ENCODE peak calls at places on chromosomes 5 and 9, in eight cellular contexts. O, G, A, E, L, F, C and P are unnamed samples.

GRCh38 chr5:139964266-139964993 is 78.7 kb downstream of the NRG2 start:
- DNase-seq in L (no peak), C (no peak), G (no peak), F (no peak), E (no peak), O (peak; percentile 80), A (no peak), P (no peak)

GRCh38 chr5:134567651-134568338 is 42.3 kb downstream of the JADE2 start:
- DNase-seq in F (peak; percentile 57), E (peak; percentile 52), L (peak; percentile 72), G (no peak), A (peak; percentile 71), C (peak; percentile 90), O (no peak), P (peak; percentile 70)

GRCh38 chr9:134871941-134872340 is 8.7 kb upstream of the FCN2 start:
- DNase-seq in E (peak; percentile 40), C (no peak), O (no peak), A (no peak), F (no peak), G (no peak), L (no peak), P (peak; percentile 43)

GRCh38 chr5:124634228-124634819 is 112.1 kb downstream of the ZNF608 start:
- DNase-seq in C (no peak), A (no peak), F (peak; percentile 46), E (no peak), L (no peak), O (no peak), G (no peak), P (no peak)

GRCh38 chr5:80798166-80798565 is 143.4 kb upstream of the DHFR start:
- DNase-seq in F (no peak), A (no peak), G (no peak), C (no peak), O (no peak), E (no peak), L (no peak), P (no peak)

GRCh38 chr5:135886136-135886535 is 9.5 kb downstream of the IL9 start:
- DNase-seq in A (no peak), O (no peak), F (no peak), C (no peak), E (no peak), L (no peak), G (no peak), P (no peak)

GRCh38 chr5:116766470-116766947 is 191.9 kb upstream of the SEMA6A start:
- DNase-seq in A (no peak), E (no peak), C (peak; percentile 72), L (peak; percentile 92), O (peak; percentile 73), G (no peak), F (no peak), P (no peak)

GRCh38 chr9:129320575-129321311 is 142.7 kb upstream of the IER5L start:
- DNase-seq in F (peak; percentile 88), C (peak; percentile 80), A (peak; percentile 86), O (peak; percentile 72), L (peak; percentile 93), G (peak; percentile 89), E (peak; percentile 82), P (peak; percentile 90)

GRCh38 chr5:109045710-109046109 is 298.0 kb downstream of the FER start:
- DNase-seq in L (peak; percentile 6), E (no peak), O (no peak), G (no peak), C (no peak), F (no peak), A (no peak), P (no peak)

GRCh38 chr5:1783214-1783551 is 16.5 kb downstream of the MRPL36 start:
- DNase-seq in G (no peak), F (no peak), A (peak; percentile 58), C (no peak), O (peak; percentile 86), L (no peak), E (no peak), P (peak; percentile 70)

GRCh38 chr9:69180670-69181069 is 6.6 kb downstream of the TJP2 start:
- DNase-seq in C (peak; percentile 80), A (no peak), O (peak; percentile 26), G (peak; percentile 74), F (peak; percentile 91), E (peak; percentile 53), L (peak; percentile 94), P (no peak)

GRCh38 chr5:113345261-113345940 is 89.4 kb downstream of the TSSK1B start:
- DNase-seq in O (no peak), E (no peak), C (no peak), A (no peak), G (no peak), F (no peak), L (peak; percentile 34), P (no peak)

GRCh38 chr9:111997831-111998230 is 101.2 kb downstream of the UGCG start:
- DNase-seq in C (no peak), G (no peak), E (no peak), L (no peak), A (no peak), F (no peak), O (no peak), P (no peak)

GRCh38 chr5:150329038-150329437 is 26.3 kb upstream of the ARSI start:
- DNase-seq in G (no peak), A (no peak), C (no peak), L (peak; percentile 29), F (no peak), O (no peak), E (no peak), P (no peak)

GRCh38 chr5:7396169-7397004 is 449 bp downstream of the ADCY2 start:
- DNase-seq in E (no peak), G (peak; percentile 27), A (no peak), F (peak; percentile 4), C (no peak), O (no peak), L (no peak), P (no peak)

GRCh38 chr5:14077501-14077900 is 65.6 kb upstream of the TRIO start:
- DNase-seq in C (no peak), G (no peak), E (no peak), F (no peak), L (no peak), A (no peak), O (no peak), P (no peak)

GRCh38 chr5:163503106-163504090 is 2.0 kb upstream of the MAT2B start:
- DNase-seq in G (peak; percentile 70), C (peak; percentile 79), O (peak; percentile 76), A (peak; percentile 75), E (peak; percentile 79), L (peak; percentile 90), F (peak; percentile 82), P (peak; percentile 79)

GRCh38 chr9:18820566-18821095 is 212.4 kb downstream of the SAXO1 start:
- DNase-seq in G (no peak), L (no peak), E (no peak), O (no peak), F (no peak), A (no peak), C (no peak), P (no peak)

GRCh38 chr5:60961685-60962084 is 16.7 kb downstream of the NDUFAF2 start:
- DNase-seq in G (no peak), A (no peak), C (no peak), F (peak; percentile 67), O (no peak), L (peak; percentile 47), E (no peak), P (no peak)

DNA sequence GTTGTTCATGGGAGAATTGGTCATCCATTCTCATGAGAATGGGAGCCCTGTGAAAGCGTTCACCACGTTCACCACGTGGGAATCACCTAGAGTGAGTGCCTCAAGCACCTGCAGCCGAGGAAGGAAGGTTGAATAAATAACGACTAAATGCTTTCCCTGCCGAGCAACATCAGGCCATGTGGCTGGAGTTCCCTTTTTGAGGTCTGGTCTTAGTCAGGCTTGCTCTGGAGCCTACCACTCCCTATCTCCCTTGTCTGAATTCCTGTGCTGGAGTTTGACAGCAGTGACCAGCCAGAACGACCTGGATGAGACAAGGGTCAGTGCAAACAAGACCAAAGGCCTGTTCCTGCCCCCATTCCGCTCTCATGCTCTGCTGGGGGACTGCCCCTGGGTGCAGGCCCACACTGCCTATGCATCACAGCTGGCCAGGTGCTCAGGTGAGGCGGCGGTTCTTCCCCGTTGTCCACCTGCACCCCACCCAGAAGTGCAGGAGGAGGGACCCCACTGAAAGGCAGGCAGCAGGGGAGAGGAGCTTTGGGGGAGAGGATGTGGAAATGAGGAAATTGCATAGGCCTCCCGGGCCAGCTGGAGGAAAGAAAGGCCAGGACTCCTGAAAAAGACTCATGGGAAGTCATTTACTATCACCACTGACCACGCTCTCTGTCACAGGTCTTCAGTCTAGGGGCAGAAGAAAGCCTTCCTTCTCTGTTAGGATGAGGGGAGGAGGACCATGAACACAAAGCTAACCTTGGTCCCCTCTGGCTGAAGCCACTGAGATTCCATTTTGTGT is 28.3 kb downstream of the KCNMB1 start:
- DNase-seq in O (no peak), A (no peak), G (no peak), F (no peak), L (no peak), C (no peak), E (peak; percentile 52), P (no peak)
- H3K4me3 ChIP-seq in O (no peak overlapping the region), A (no peak overlapping the region), G (no peak overlapping the region), F (no peak overlapping the region), L (no peak overlapping the region), C (no peak overlapping the region), E (no peak overlapping the region), P (no peak overlapping the region)

GRCh38 chr9:14269911-14270310 is 44.0 kb downstream of the NFIB start:
- DNase-seq in A (no peak), E (no peak), L (no peak), C (no peak), F (no peak), O (no peak), G (no peak), P (no peak)

GRCh38 chr9:14270358-14271077 is 43.4 kb downstream of the NFIB start:
- DNase-seq in F (peak; percentile 27), A (no peak), O (no peak), L (peak; percentile 54), C (no peak), G (peak; percentile 43), E (no peak), P (no peak)

GRCh38 chr9:14271078-14271673 is 42.8 kb downstream of the NFIB start:
- DNase-seq in O (no peak), F (peak; percentile 27), A (no peak), C (no peak), L (peak; percentile 87), E (no peak), G (peak; percentile 59), P (peak; percentile 72)

GRCh38 chr9:14275331-14275730 is 38.6 kb downstream of the NFIB start:
- DNase-seq in G (no peak), F (no peak), O (no peak), L (no peak), E (no peak), C (no peak), A (no peak), P (no peak)

GRCh38 chr9:14272924-14273528 is 40.9 kb downstream of the NFIB start:
- DNase-seq in C (no peak), G (no peak), A (no peak), E (no peak), L (no peak), F (no peak), O (no peak), P (no peak)
- H3K4me3 ChIP-seq in C (no peak overlapping the region), G (no peak overlapping the region), A (no peak overlapping the region), E (no peak overlapping the region), L (no peak overlapping the region), F (no peak overlapping the region), O (no peak overlapping the region), P (peak overlapping the region; percentile 3)

GRCh38 chr9:35962126-35962906 is 4.4 kb upstream of the OR2S2 start:
- DNase-seq in C (peak; percentile 54), G (peak; percentile 22), A (no peak), O (no peak), E (no peak), F (peak; percentile 88), L (peak; percentile 72), P (no peak)
- H3K4me3 ChIP-seq in C (no peak overlapping the region), G (no peak overlapping the region), A (no peak overlapping the region), O (no peak overlapping the region), E (no peak overlapping the region), F (peak overlapping the region; percentile 65), L (peak overlapping the region; percentile 46), P (no peak overlapping the region)

GRCh38 chr9:127828262-127829031 is 25.8 kb downstream of the FPGS start:
- DNase-seq in C (peak; percentile 97), G (no peak), A (peak; percentile 89), L (peak; percentile 87), F (peak; percentile 64), E (peak; percentile 85), O (no peak), P (peak; percentile 97)
- H3K4me3 ChIP-seq in C (peak overlapping the region; percentile 10), G (no peak overlapping the region), A (no peak overlapping the region), L (no peak overlapping the region), F (peak overlapping the region; percentile 37), E (no peak overlapping the region), O (no peak overlapping the region), P (no peak overlapping the region)